ENCODE peak calls at places on chromosomes 2 and 18, in eight cellular contexts. One of them, this sample, is unnamed.

GRCh38 chr2:238169708-238170251 is 11.0 kb downstream of the ERFE start:
- DNase-seq in fibroblast of lung: peak; percentile 98
- DNase-seq in IMR-90: peak; percentile 98
- DNase-seq in CD4-positive, alpha-beta memory T cell: no peak
- DNase-seq in A549: peak; percentile 46
- DNase-seq in K562: no peak
- DNase-seq in Panc1: peak; percentile 66
- DNase-seq in tibial artery: peak; percentile 69
- DNase-seq in this sample: peak; percentile 74

GRCh38 chr2:162317910-162318279 is 589 bp downstream of the IFIH1 start:
- DNase-seq in fibroblast of lung: no peak
- DNase-seq in IMR-90: no peak
- DNase-seq in CD4-positive, alpha-beta memory T cell: no peak
- DNase-seq in A549: peak; percentile 12
- DNase-seq in K562: peak; percentile 19
- DNase-seq in Panc1: no peak
- DNase-seq in tibial artery: no peak
- DNase-seq in this sample: no peak

GRCh38 chr2:128516938-128517337 is 198.3 kb upstream of the HS6ST1 start:
- DNase-seq in fibroblast of lung: no peak
- DNase-seq in IMR-90: no peak
- DNase-seq in CD4-positive, alpha-beta memory T cell: no peak
- DNase-seq in A549: no peak
- DNase-seq in K562: no peak
- DNase-seq in Panc1: no peak
- DNase-seq in tibial artery: no peak
- DNase-seq in this sample: no peak

GRCh38 chr2:64133828-64134227 is 10.4 kb downstream of the PELI1 start:
- DNase-seq in fibroblast of lung: peak; percentile 26
- DNase-seq in IMR-90: peak; percentile 85
- DNase-seq in CD4-positive, alpha-beta memory T cell: no peak
- DNase-seq in A549: no peak
- DNase-seq in K562: peak; percentile 20
- DNase-seq in Panc1: no peak
- DNase-seq in tibial artery: no peak
- DNase-seq in this sample: no peak

GRCh38 chr2:98501896-98502295 is 57.2 kb downstream of the INPP4A start:
- DNase-seq in fibroblast of lung: no peak
- DNase-seq in IMR-90: no peak
- DNase-seq in CD4-positive, alpha-beta memory T cell: no peak
- DNase-seq in A549: no peak
- DNase-seq in K562: no peak
- DNase-seq in Panc1: no peak
- DNase-seq in tibial artery: peak; percentile 33
- DNase-seq in this sample: no peak

GRCh38 chr2:129464036-129464435 is 515.4 kb upstream of the RAB6C start:
- DNase-seq in fibroblast of lung: no peak
- DNase-seq in IMR-90: no peak
- DNase-seq in CD4-positive, alpha-beta memory T cell: no peak
- DNase-seq in A549: no peak
- DNase-seq in K562: no peak
- DNase-seq in Panc1: no peak
- DNase-seq in tibial artery: no peak
- DNase-seq in this sample: no peak

GRCh38 chr18:2920027-2920426 is 73.2 kb downstream of the EMILIN2 start:
- DNase-seq in fibroblast of lung: no peak
- DNase-seq in IMR-90: no peak
- DNase-seq in CD4-positive, alpha-beta memory T cell: no peak
- DNase-seq in A549: no peak
- DNase-seq in K562: no peak
- DNase-seq in Panc1: no peak
- DNase-seq in tibial artery: no peak
- DNase-seq in this sample: no peak

GRCh38 chr2:121502781-121503180 is 27.9 kb upstream of the RNU4ATAC start:
- DNase-seq in fibroblast of lung: peak; percentile 36
- DNase-seq in IMR-90: peak; percentile 45
- DNase-seq in CD4-positive, alpha-beta memory T cell: no peak
- DNase-seq in A549: no peak
- DNase-seq in K562: no peak
- DNase-seq in Panc1: no peak
- DNase-seq in tibial artery: no peak
- DNase-seq in this sample: no peak

GRCh38 chr2:239154971-239155805 is 245.6 kb downstream of the HDAC4 start:
- DNase-seq in fibroblast of lung: no peak
- DNase-seq in IMR-90: no peak
- DNase-seq in CD4-positive, alpha-beta memory T cell: no peak
- DNase-seq in A549: no peak
- DNase-seq in K562: no peak
- DNase-seq in Panc1: no peak
- DNase-seq in tibial artery: peak; percentile 55
- DNase-seq in this sample: no peak

GRCh38 chr2:30683240-30683956 is 123.8 kb downstream of the CAPN13 start:
- DNase-seq in fibroblast of lung: no peak
- DNase-seq in IMR-90: no peak
- DNase-seq in CD4-positive, alpha-beta memory T cell: no peak
- DNase-seq in A549: no peak
- DNase-seq in K562: no peak
- DNase-seq in Panc1: no peak
- DNase-seq in tibial artery: no peak
- DNase-seq in this sample: peak; percentile 22

GRCh38 chr18:22349966-22350365 is 67.7 kb downstream of the CTAGE1 start:
- DNase-seq in fibroblast of lung: peak; percentile 17
- DNase-seq in IMR-90: no peak
- DNase-seq in CD4-positive, alpha-beta memory T cell: no peak
- DNase-seq in A549: no peak
- DNase-seq in K562: no peak
- DNase-seq in Panc1: no peak
- DNase-seq in tibial artery: no peak
- DNase-seq in this sample: no peak

GRCh38 chr2:240566203-240567136 is 1.8 kb upstream of the RNPEPL1 start:
- DNase-seq in fibroblast of lung: peak; percentile 72
- DNase-seq in IMR-90: peak; percentile 70
- DNase-seq in CD4-positive, alpha-beta memory T cell: peak; percentile 91
- DNase-seq in A549: peak; percentile 91
- DNase-seq in K562: peak; percentile 93
- DNase-seq in Panc1: no peak
- DNase-seq in tibial artery: peak; percentile 98
- DNase-seq in this sample: peak; percentile 74

GRCh38 chr2:65076345-65076710 is 20.1 kb downstream of the CEP68 start:
- DNase-seq in fibroblast of lung: peak; percentile 76
- DNase-seq in IMR-90: peak; percentile 84
- DNase-seq in CD4-positive, alpha-beta memory T cell: no peak
- DNase-seq in A549: no peak
- DNase-seq in K562: no peak
- DNase-seq in Panc1: no peak
- DNase-seq in tibial artery: no peak
- DNase-seq in this sample: peak; percentile 76

GRCh38 chr2:95354469-95354901 is 48.0 kb upstream of the FAHD2A start:
- DNase-seq in fibroblast of lung: no peak
- DNase-seq in IMR-90: no peak
- DNase-seq in CD4-positive, alpha-beta memory T cell: no peak
- DNase-seq in A549: no peak
- DNase-seq in K562: no peak
- DNase-seq in Panc1: no peak
- DNase-seq in tibial artery: peak; percentile 44
- DNase-seq in this sample: no peak

GRCh38 chr2:151043484-151043883 is 218.2 kb downstream of the RBM43 start:
- DNase-seq in fibroblast of lung: peak; percentile 71
- DNase-seq in IMR-90: peak; percentile 91
- DNase-seq in CD4-positive, alpha-beta memory T cell: no peak
- DNase-seq in A549: no peak
- DNase-seq in K562: no peak
- DNase-seq in Panc1: no peak
- DNase-seq in tibial artery: no peak
- DNase-seq in this sample: peak; percentile 12

GRCh38 chr2:159138642-159139182 is 147.8 kb downstream of the WDSUB1 start:
- DNase-seq in fibroblast of lung: no peak
- DNase-seq in IMR-90: peak; percentile 60
- DNase-seq in CD4-positive, alpha-beta memory T cell: no peak
- DNase-seq in A549: no peak
- DNase-seq in K562: no peak
- DNase-seq in Panc1: no peak
- DNase-seq in tibial artery: no peak
- DNase-seq in this sample: peak; percentile 64

GRCh38 chr2:136638193-136638592 is 127.2 kb upstream of the THSD7B start:
- DNase-seq in fibroblast of lung: no peak
- DNase-seq in IMR-90: no peak
- DNase-seq in CD4-positive, alpha-beta memory T cell: no peak
- DNase-seq in A549: no peak
- DNase-seq in K562: no peak
- DNase-seq in Panc1: no peak
- DNase-seq in tibial artery: no peak
- DNase-seq in this sample: no peak

DNA sequence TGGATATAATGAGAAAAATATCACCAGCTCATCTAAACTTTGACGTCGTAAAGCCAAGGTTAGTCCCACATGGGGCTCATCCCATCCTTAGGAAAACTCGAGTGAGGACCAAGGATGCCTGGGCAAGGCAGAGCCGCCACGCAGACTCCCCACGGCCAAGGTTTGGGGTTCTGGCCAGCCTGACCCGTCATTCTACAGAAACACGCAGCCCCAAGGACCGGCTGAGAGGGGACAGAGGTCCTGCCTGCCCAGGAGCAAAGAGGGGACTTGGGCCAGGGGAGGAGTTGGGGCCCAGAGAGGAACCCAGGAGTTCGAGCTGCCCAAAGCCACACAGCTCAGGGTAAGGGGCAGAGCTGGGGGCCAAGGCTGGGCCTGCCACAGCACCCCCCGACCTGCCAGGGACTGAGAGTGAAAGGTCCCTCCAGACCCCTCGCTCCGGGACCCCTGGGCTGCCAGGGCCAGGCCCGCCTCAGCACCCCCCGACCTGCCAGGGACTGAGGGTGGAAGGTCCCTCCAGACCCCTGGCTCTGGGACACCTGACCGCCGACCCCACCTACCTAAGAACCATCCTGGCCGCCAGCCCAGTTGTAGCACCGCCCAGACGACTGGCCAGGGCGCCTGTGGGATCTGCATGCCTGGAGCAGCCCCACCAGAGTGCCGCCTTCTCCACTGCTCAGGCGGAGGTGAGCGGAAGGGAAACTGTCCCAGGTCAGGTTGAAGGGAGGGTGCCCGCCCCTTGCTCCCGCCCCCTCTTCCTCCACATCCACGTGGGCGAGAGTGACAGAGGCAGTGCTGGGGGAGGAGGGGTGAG is at the start of gene PDCD1:
- DNase-seq in fibroblast of lung: no peak
- DNase-seq in IMR-90: no peak
- DNase-seq in CD4-positive, alpha-beta memory T cell: peak; percentile 61
- DNase-seq in A549: no peak
- DNase-seq in K562: peak; percentile 77
- DNase-seq in Panc1: no peak
- DNase-seq in tibial artery: peak; percentile 67
- DNase-seq in this sample: no peak
- H3K27ac ChIP-seq in fibroblast of lung: no peak within 1 kb of the TSS
- H3K27ac ChIP-seq in IMR-90: no peak within 1 kb of the TSS
- H3K27ac ChIP-seq in CD4-positive, alpha-beta memory T cell: peak within 1 kb of the TSS; percentile 64
- H3K27ac ChIP-seq in A549: no peak within 1 kb of the TSS
- H3K27ac ChIP-seq in K562: no peak within 1 kb of the TSS
- H3K27ac ChIP-seq in Panc1: no peak within 1 kb of the TSS
- H3K27ac ChIP-seq in tibial artery: peak within 1 kb of the TSS; percentile 56
- H3K27ac ChIP-seq in this sample: no peak within 1 kb of the TSS

DNA sequence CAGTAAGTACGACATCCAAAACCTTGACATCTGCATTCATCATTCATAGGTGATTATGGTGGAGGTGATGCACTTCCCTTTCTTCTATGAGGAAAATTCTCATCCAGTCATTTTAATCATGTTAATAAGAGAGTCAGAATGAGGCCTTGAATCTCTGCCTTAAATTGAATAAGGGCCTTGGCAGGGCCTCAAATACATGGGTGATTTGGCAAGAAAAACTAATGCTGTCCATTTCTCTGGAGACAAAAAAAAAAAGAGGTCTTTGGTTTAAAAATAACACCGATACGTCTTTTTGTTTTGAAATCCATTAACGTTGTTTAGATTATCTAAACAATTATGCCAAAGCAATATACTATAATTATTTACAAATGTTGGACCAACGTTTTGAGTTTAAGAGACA is 8.1 kb downstream of the COLEC12 start:
- DNase-seq in fibroblast of lung: peak; percentile 44
- DNase-seq in IMR-90: no peak
- DNase-seq in CD4-positive, alpha-beta memory T cell: no peak
- DNase-seq in A549: no peak
- DNase-seq in K562: no peak
- DNase-seq in Panc1: no peak
- DNase-seq in tibial artery: no peak
- DNase-seq in this sample: no peak
- H3K27ac ChIP-seq in fibroblast of lung: no peak overlapping the region
- H3K27ac ChIP-seq in IMR-90: no peak overlapping the region
- H3K27ac ChIP-seq in CD4-positive, alpha-beta memory T cell: no peak overlapping the region
- H3K27ac ChIP-seq in A549: no peak overlapping the region
- H3K27ac ChIP-seq in K562: no peak overlapping the region
- H3K27ac ChIP-seq in Panc1: no peak overlapping the region
- H3K27ac ChIP-seq in tibial artery: no peak overlapping the region
- H3K27ac ChIP-seq in this sample: peak overlapping the region; percentile 12

GRCh38 chr2:76498387-76498786 is 787.7 kb upstream of the GCFC2 start:
- DNase-seq in fibroblast of lung: no peak
- DNase-seq in IMR-90: no peak
- DNase-seq in CD4-positive, alpha-beta memory T cell: no peak
- DNase-seq in A549: no peak
- DNase-seq in K562: no peak
- DNase-seq in Panc1: no peak
- DNase-seq in tibial artery: no peak
- DNase-seq in this sample: no peak
- H3K27ac ChIP-seq in fibroblast of lung: no peak overlapping the region
- H3K27ac ChIP-seq in IMR-90: no peak overlapping the region
- H3K27ac ChIP-seq in CD4-positive, alpha-beta memory T cell: no peak overlapping the region
- H3K27ac ChIP-seq in A549: no peak overlapping the region
- H3K27ac ChIP-seq in K562: no peak overlapping the region
- H3K27ac ChIP-seq in Panc1: no peak overlapping the region
- H3K27ac ChIP-seq in tibial artery: no peak overlapping the region
- H3K27ac ChIP-seq in this sample: no peak overlapping the region

GRCh38 chr2:7007488-7007845 is 90.3 kb downstream of the RNF144A start:
- DNase-seq in fibroblast of lung: no peak
- DNase-seq in IMR-90: no peak
- DNase-seq in CD4-positive, alpha-beta memory T cell: no peak
- DNase-seq in A549: no peak
- DNase-seq in K562: no peak
- DNase-seq in Panc1: no peak
- DNase-seq in tibial artery: no peak
- DNase-seq in this sample: no peak

GRCh38 chr2:7007846-7008741 is 90.9 kb downstream of the RNF144A start:
- DNase-seq in fibroblast of lung: peak; percentile 62
- DNase-seq in IMR-90: no peak
- DNase-seq in CD4-positive, alpha-beta memory T cell: no peak
- DNase-seq in A549: no peak
- DNase-seq in K562: peak; percentile 91
- DNase-seq in Panc1: no peak
- DNase-seq in tibial artery: peak; percentile 90
- DNase-seq in this sample: peak; percentile 76

GRCh38 chr2:7009207-7009911 is 92.1 kb downstream of the RNF144A start:
- DNase-seq in fibroblast of lung: no peak
- DNase-seq in IMR-90: no peak
- DNase-seq in CD4-positive, alpha-beta memory T cell: no peak
- DNase-seq in A549: no peak
- DNase-seq in K562: no peak
- DNase-seq in Panc1: no peak
- DNase-seq in tibial artery: no peak
- DNase-seq in this sample: no peak

GRCh38 chr2:7003895-7004294 is 86.7 kb downstream of the RNF144A start:
- DNase-seq in fibroblast of lung: no peak
- DNase-seq in IMR-90: no peak
- DNase-seq in CD4-positive, alpha-beta memory T cell: no peak
- DNase-seq in A549: no peak
- DNase-seq in K562: no peak
- DNase-seq in Panc1: no peak
- DNase-seq in tibial artery: no peak
- DNase-seq in this sample: no peak

GRCh38 chr2:7004641-7005040 is 87.4 kb downstream of the RNF144A start:
- DNase-seq in fibroblast of lung: no peak
- DNase-seq in IMR-90: no peak
- DNase-seq in CD4-positive, alpha-beta memory T cell: no peak
- DNase-seq in A549: no peak
- DNase-seq in K562: no peak
- DNase-seq in Panc1: no peak
- DNase-seq in tibial artery: no peak
- DNase-seq in this sample: no peak
- H3K27ac ChIP-seq in fibroblast of lung: no peak overlapping the region
- H3K27ac ChIP-seq in IMR-90: no peak overlapping the region
- H3K27ac ChIP-seq in CD4-positive, alpha-beta memory T cell: no peak overlapping the region
- H3K27ac ChIP-seq in A549: no peak overlapping the region
- H3K27ac ChIP-seq in K562: no peak overlapping the region
- H3K27ac ChIP-seq in Panc1: no peak overlapping the region
- H3K27ac ChIP-seq in tibial artery: no peak overlapping the region
- H3K27ac ChIP-seq in this sample: no peak overlapping the region